ENCODE peak calls at places on chromosomes 11 and 22, in four cellular contexts. Q is neuronal stem cell, X is H1, L is mesenchymal stem cell. W is an unnamed sample. For H3K36me3, the result is how much of the 10 kb centered on the place peaks cover.

GRCh38 chr22:38843201-38843715 is 570 bp downstream of the NPTXR start:
- DNase-seq in Q (peak), X (peak), L (peak), W (no peak)

GRCh38 chr11:27055065-27055682 is 14.6 kb downstream of the BBOX1 start:
- DNase-seq in Q (no peak), X (no peak), L (peak), W (peak)

GRCh38 chr11:16195659-16196058 is 160.7 kb downstream of the SOX6 start:
- DNase-seq in Q (no peak), X (no peak), L (no peak), W (peak)

GRCh38 chr11:61347916-61348461 is 13.7 kb downstream of the CYB561A3 start:
- DNase-seq in Q (no peak), X (no peak), L (peak), W (peak)

GRCh38 chr11:96470521-96470920 is 80.7 kb downstream of the JRKL start:
- DNase-seq in Q (no peak), X (no peak), L (no peak), W (no peak)

GRCh38 chr11:115148691-115149090 is 355.5 kb downstream of the CADM1 start:
- DNase-seq in Q (no peak), X (no peak), L (no peak), W (no peak)

GRCh38 chr11:72764503-72764902 is 12.3 kb upstream of the ARAP1 start:
- DNase-seq in Q (no peak), X (peak), L (no peak), W (peak)

GRCh38 chr22:33464698-33465097 is 406.5 kb upstream of the SYN3 start:
- DNase-seq in Q (no peak), X (no peak), L (no peak), W (no peak)

GRCh38 chr22:40578171-40578570 is 58.3 kb downstream of the MRTFA start:
- DNase-seq in Q (no peak), X (no peak), L (no peak), W (no peak)

GRCh38 chr11:75896843-75897419 is 81.9 kb downstream of the UVRAG start:
- DNase-seq in Q (peak), X (no peak), L (peak), W (peak)

GRCh38 chr11:31995525-31996123 is 95.2 kb upstream of the RCN1 start:
- DNase-seq in Q (no peak), X (no peak), L (peak), W (no peak)

GRCh38 chr11:34830648-34831047 is 85.5 kb downstream of the APIP start:
- DNase-seq in Q (no peak), X (no peak), L (no peak), W (no peak)

GRCh38 chr22:19626666-19627065 is 87.6 kb upstream of the SEPTIN5 start:
- DNase-seq in Q (no peak), X (no peak), L (no peak), W (no peak)

GRCh38 chr11:68581901-68582300 is 102.4 kb upstream of the GAL start:
- DNase-seq in Q (no peak), X (no peak), L (no peak), W (no peak)

GRCh38 chr11:43376594-43376993 is 17.9 kb downstream of the TTC17 start:
- DNase-seq in Q (no peak), X (no peak), L (peak), W (no peak)

GRCh38 chr11:63905179-63905578 is 11.8 kb downstream of the RCOR2 start:
- DNase-seq in Q (no peak), X (no peak), L (no peak), W (no peak)

GRCh38 chr11:27008811-27009535 is 15.1 kb downstream of the FIBIN start:
- DNase-seq in Q (no peak), X (no peak), L (no peak), W (no peak)

GRCh38 chr22:31812977-31813605 is 59.3 kb downstream of the DEPDC5 start:
- DNase-seq in Q (no peak), X (no peak), L (no peak), W (no peak)

GRCh38 chr11:81092517-81092916 is 1641.1 kb downstream of the FAM181B start:
- DNase-seq in Q (no peak), X (no peak), L (no peak), W (no peak)

GRCh38 chr11:79121351-79121750 is 319.5 kb downstream of the TENM4 start:
- DNase-seq in Q (no peak), X (no peak), L (no peak), W (no peak)

GRCh38 chr22:25929479-25929878 is 187.5 kb downstream of the MYO18B start:
- DNase-seq in Q (no peak), X (no peak), L (no peak), W (no peak)
- H2BK12ac ChIP-seq in Q (no peak), X (no peak), L (no peak), W (no peak)

GRCh38 chr11:58567889-58568512 is 7.7 kb downstream of the LPXN start:
- DNase-seq in Q (peak), X (peak), L (peak), W (peak)
- H2AFZ ChIP-seq in Q (no peak), X (no peak), L (no peak), W (no peak)

GRCh38 chr22:30405731-30406130 is 8.9 kb downstream of the SEC14L2 start:
- DNase-seq in Q (no peak), X (no peak), L (no peak), W (no peak)

GRCh38 chr22:30406400-30406799 is 9.6 kb downstream of the SEC14L2 start:
- DNase-seq in Q (no peak), X (no peak), L (no peak), W (no peak)

GRCh38 chr22:30402036-30402759 is 5.4 kb downstream of the SEC14L2 start:
- DNase-seq in Q (no peak), X (no peak), L (no peak), W (no peak)

GRCh38 chr22:30400159-30400558 is 3.3 kb downstream of the SEC14L2 start:
- DNase-seq in Q (no peak), X (no peak), L (no peak), W (no peak)

DNA sequence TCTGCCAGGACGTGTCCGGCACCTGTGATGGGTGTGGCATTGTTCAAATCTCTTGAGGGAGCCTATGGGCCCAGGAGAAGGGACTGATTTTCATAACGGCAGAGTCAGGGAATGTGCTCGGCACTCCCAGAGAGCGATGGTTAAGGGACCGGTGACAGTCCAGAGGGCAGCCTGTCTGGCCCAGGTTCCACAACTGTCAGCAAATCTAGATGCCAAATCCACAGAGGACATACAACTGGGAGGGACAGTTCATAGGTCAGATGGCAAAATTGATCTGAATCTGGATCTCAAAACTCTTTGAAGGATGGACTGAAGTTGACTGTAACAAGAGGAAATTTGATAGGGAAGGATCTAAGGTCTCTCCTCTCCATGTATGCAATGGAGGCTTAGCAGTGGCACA is 7.5 kb downstream of the SEC14L2 start:
- DNase-seq in Q (no peak), X (no peak), L (no peak), W (no peak)
- H3K36me3 ChIP-seq in Q (under half), X (under half), L (under half), W (under half)

DNA sequence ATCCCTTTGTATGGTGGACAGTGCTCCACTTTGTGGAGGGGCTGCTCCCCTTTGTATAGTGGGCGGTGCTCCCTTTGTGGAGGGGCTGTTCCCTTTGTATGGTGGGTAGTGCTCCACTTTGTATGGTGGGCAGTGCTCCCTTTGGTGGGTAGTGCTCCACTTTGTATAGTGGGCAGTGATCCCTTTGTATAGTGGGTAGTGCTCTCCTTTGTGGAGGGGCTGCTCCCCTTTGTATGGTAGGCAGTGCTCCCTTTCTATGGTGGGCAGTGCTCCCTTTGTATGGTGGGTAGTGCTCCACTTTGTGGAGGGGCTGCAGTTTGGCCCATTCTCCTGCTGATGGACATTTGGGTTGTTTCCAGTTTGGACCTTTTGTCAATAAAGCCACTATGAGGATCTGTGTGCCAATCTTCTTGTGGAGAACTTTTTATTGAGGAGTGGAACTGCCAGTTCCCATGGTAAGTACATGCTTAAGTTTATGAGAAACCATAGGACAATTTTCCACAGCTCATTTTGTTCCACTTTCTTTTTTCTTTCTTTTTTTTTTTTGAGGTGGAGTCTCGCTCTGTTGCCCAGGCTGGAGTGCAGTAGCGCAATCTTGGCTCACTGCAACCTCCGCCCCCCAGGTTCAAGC is 4.6 kb upstream of the TALDO1 start:
- DNase-seq in Q (no peak), X (no peak), L (no peak), W (no peak)
- H2BK12ac ChIP-seq in Q (no peak), X (peak), L (no peak), W (peak)

DNA sequence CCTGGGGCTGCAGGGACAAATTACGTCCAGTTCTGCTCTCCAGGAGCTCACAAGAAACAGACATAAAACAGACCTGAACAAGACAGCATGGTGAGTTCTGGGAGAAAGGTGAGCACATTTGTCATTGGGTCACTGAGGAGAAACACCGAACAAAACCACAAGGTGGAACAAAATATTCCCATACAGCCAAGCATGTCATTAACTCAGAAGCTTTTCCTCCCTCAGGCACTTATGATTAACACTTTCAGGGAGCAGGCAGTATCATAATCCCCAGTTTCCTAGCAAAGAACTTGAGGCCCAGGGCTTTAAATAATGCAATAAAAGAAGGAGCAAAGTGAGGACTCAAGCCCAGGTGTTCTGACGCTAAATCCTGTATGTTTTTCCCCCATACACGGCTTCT is 43.0 kb downstream of the P4HA3 start:
- DNase-seq in Q (no peak), X (no peak), L (no peak), W (no peak)
- H2AFZ ChIP-seq in Q (no peak), X (no peak), L (no peak), W (no peak)

GRCh38 chr11:45857834-45858492 is 10.7 kb downstream of the CRY2 start:
- DNase-seq in Q (no peak), X (no peak), L (peak), W (peak)
- H3K36me3 ChIP-seq in Q (under half), X (under half), L (under half), W (under half)

DNA sequence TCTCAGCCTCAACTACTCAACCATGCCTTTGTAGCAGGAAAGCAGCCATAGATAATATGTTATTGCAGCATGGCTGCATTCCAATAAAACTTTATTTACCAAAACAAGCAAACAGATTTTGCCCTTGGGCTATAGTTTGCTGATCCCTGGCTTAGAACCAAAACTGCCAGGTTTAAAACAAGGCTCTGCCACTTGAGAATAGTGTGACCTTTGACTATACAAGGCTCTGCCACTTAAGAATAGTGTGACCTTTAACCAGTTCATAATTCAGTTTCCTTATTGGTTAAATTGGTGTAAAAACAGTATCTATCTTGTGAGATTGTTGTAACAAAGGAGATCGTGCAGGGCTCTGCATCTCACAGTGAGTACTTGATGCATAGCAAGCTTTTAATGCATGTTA is 217.3 kb upstream of the MTNR1B start:
- DNase-seq in Q (no peak), X (no peak), L (no peak), W (no peak)
- H2BK12ac ChIP-seq in Q (no peak), X (no peak), L (no peak), W (no peak)

DNA sequence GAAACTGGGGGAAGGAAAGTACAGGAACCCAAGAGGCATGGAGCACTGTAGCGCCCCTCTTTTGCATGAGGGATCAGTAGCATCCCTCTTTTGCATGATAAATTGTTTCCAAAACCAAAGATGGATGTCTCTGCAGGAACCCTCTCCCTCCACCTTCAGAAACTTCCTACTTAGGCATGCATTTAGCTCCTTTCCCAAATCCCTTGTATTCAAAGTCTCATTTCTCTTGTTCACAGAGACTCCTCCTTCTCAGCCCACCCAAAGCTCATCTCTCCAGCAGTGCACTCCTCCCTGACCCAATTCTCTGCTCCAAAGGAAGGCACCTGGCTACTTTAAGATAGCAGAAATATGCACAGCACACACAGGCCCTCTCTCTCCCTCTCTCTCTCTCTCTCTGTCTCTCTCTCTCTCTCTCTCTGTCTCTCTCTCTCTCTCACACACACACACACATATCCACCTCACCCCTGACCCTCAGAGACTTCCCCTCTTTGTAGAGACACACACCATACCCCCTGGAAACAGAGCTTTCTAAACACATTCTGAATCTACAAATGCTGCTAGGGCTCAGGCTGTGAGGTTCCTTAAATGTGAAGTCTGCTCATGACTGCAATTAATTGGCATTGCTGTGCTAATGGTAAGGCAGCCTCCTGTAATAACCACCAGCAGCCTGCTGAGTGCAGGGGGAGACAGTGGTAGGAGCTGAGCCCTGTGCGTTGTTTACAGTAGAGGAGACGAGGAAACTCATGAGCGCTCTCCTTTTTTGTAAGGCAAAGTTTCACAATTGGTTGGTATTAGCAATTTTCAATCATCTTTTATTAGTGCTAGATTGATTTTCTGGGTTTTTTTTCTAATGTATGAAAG is 519.6 kb downstream of the NTM start:
- DNase-seq in Q (no peak), X (no peak), L (peak), W (no peak)
- H2AFZ ChIP-seq in Q (no peak), X (no peak), L (no peak), W (no peak)

GRCh38 chr11:11993814-11994213 is 14.6 kb downstream of the DKK3 start:
- DNase-seq in Q (no peak), X (no peak), L (peak), W (peak)
- H3K36me3 ChIP-seq in Q (under half), X (under half), L (under half), W (under half)